ENCODE peak calls at places on chromosomes 11 and 22, in five cellular contexts. One of them, this sample, is unnamed.

GRCh38 chr22:31122532-31123291 is at the start of gene INPP5J:
- DNase-seq in esophagus squamous epithelium: no peak
- DNase-seq in ascending aorta: no peak
- DNase-seq in activated CD4-positive, alpha-beta T cell treated with anti-CD3 and anti-CD28 coated beads, Interleukin-2, amount 50 U/mL, for 1 hour: no peak
- DNase-seq in thoracic aorta: no peak
- DNase-seq in this sample: no peak

GRCh38 chr11:60777572-60777971 is 7.6 kb upstream of the MS4A10 start:
- DNase-seq in esophagus squamous epithelium: no peak
- DNase-seq in ascending aorta: no peak
- DNase-seq in activated CD4-positive, alpha-beta T cell treated with anti-CD3 and anti-CD28 coated beads, Interleukin-2, amount 50 U/mL, for 1 hour: no peak
- DNase-seq in thoracic aorta: no peak
- DNase-seq in this sample: no peak

GRCh38 chr11:22466809-22467208 is 128.6 kb downstream of the SLC17A6 start:
- DNase-seq in esophagus squamous epithelium: no peak
- DNase-seq in ascending aorta: no peak
- DNase-seq in activated CD4-positive, alpha-beta T cell treated with anti-CD3 and anti-CD28 coated beads, Interleukin-2, amount 50 U/mL, for 1 hour: no peak
- DNase-seq in thoracic aorta: no peak
- DNase-seq in this sample: no peak

GRCh38 chr11:9716275-9717039 is 52.6 kb downstream of the SWAP70 start:
- DNase-seq in esophagus squamous epithelium: no peak
- DNase-seq in ascending aorta: no peak
- DNase-seq in activated CD4-positive, alpha-beta T cell treated with anti-CD3 and anti-CD28 coated beads, Interleukin-2, amount 50 U/mL, for 1 hour: no peak
- DNase-seq in thoracic aorta: no peak
- DNase-seq in this sample: no peak

GRCh38 chr11:75380716-75381420 is 18.4 kb upstream of the RPS3 start:
- DNase-seq in esophagus squamous epithelium: no peak
- DNase-seq in ascending aorta: no peak
- DNase-seq in activated CD4-positive, alpha-beta T cell treated with anti-CD3 and anti-CD28 coated beads, Interleukin-2, amount 50 U/mL, for 1 hour: no peak
- DNase-seq in thoracic aorta: no peak
- DNase-seq in this sample: no peak

GRCh38 chr11:78386551-78386950 is 31.1 kb downstream of the GAB2 start:
- DNase-seq in esophagus squamous epithelium: no peak
- DNase-seq in ascending aorta: no peak
- DNase-seq in activated CD4-positive, alpha-beta T cell treated with anti-CD3 and anti-CD28 coated beads, Interleukin-2, amount 50 U/mL, for 1 hour: no peak
- DNase-seq in thoracic aorta: no peak
- DNase-seq in this sample: no peak

GRCh38 chr22:48391171-48391711 is 1436.4 kb downstream of the BRD1 start:
- DNase-seq in esophagus squamous epithelium: no peak
- DNase-seq in ascending aorta: no peak
- DNase-seq in activated CD4-positive, alpha-beta T cell treated with anti-CD3 and anti-CD28 coated beads, Interleukin-2, amount 50 U/mL, for 1 hour: no peak
- DNase-seq in thoracic aorta: no peak
- DNase-seq in this sample: no peak

GRCh38 chr11:118819687-118820086 is 28.7 kb upstream of the DDX6 start:
- DNase-seq in esophagus squamous epithelium: no peak
- DNase-seq in ascending aorta: no peak
- DNase-seq in activated CD4-positive, alpha-beta T cell treated with anti-CD3 and anti-CD28 coated beads, Interleukin-2, amount 50 U/mL, for 1 hour: no peak
- DNase-seq in thoracic aorta: no peak
- DNase-seq in this sample: no peak

GRCh38 chr11:62005231-62005661 is 37.8 kb upstream of the FTH1 start:
- DNase-seq in esophagus squamous epithelium: no peak
- DNase-seq in ascending aorta: no peak
- DNase-seq in activated CD4-positive, alpha-beta T cell treated with anti-CD3 and anti-CD28 coated beads, Interleukin-2, amount 50 U/mL, for 1 hour: no peak
- DNase-seq in thoracic aorta: no peak
- DNase-seq in this sample: no peak

GRCh38 chr11:122852071-122852831 is 14.0 kb downstream of the CRTAM start:
- DNase-seq in esophagus squamous epithelium: no peak
- DNase-seq in ascending aorta: no peak
- DNase-seq in activated CD4-positive, alpha-beta T cell treated with anti-CD3 and anti-CD28 coated beads, Interleukin-2, amount 50 U/mL, for 1 hour: peak; percentile 13
- DNase-seq in thoracic aorta: no peak
- DNase-seq in this sample: peak; percentile 22

GRCh38 chr11:44536779-44537516 is 28.5 kb upstream of the CD82 start:
- DNase-seq in esophagus squamous epithelium: no peak
- DNase-seq in ascending aorta: no peak
- DNase-seq in activated CD4-positive, alpha-beta T cell treated with anti-CD3 and anti-CD28 coated beads, Interleukin-2, amount 50 U/mL, for 1 hour: no peak
- DNase-seq in thoracic aorta: no peak
- DNase-seq in this sample: no peak

GRCh38 chr11:2762451-2762850 is 62.7 kb upstream of the KCNQ1OT1 start:
- DNase-seq in esophagus squamous epithelium: no peak
- DNase-seq in ascending aorta: peak; percentile 6
- DNase-seq in activated CD4-positive, alpha-beta T cell treated with anti-CD3 and anti-CD28 coated beads, Interleukin-2, amount 50 U/mL, for 1 hour: no peak
- DNase-seq in thoracic aorta: no peak
- DNase-seq in this sample: no peak

GRCh38 chr22:22346401-22347107 is 102.0 kb downstream of the VPREB1 start:
- DNase-seq in esophagus squamous epithelium: no peak
- DNase-seq in ascending aorta: no peak
- DNase-seq in activated CD4-positive, alpha-beta T cell treated with anti-CD3 and anti-CD28 coated beads, Interleukin-2, amount 50 U/mL, for 1 hour: no peak
- DNase-seq in thoracic aorta: no peak
- DNase-seq in this sample: no peak

GRCh38 chr22:35688913-35689675 is 28.6 kb upstream of the APOL5 start:
- DNase-seq in esophagus squamous epithelium: no peak
- DNase-seq in ascending aorta: no peak
- DNase-seq in activated CD4-positive, alpha-beta T cell treated with anti-CD3 and anti-CD28 coated beads, Interleukin-2, amount 50 U/mL, for 1 hour: no peak
- DNase-seq in thoracic aorta: no peak
- DNase-seq in this sample: no peak

GRCh38 chr22:50528682-50529415 is 963 bp downstream of the TYMP start:
- DNase-seq in esophagus squamous epithelium: no peak
- DNase-seq in ascending aorta: no peak
- DNase-seq in activated CD4-positive, alpha-beta T cell treated with anti-CD3 and anti-CD28 coated beads, Interleukin-2, amount 50 U/mL, for 1 hour: no peak
- DNase-seq in thoracic aorta: no peak
- DNase-seq in this sample: no peak

GRCh38 chr22:24768537-24769374 is 5.8 kb downstream of the PIWIL3 start:
- DNase-seq in esophagus squamous epithelium: no peak
- DNase-seq in ascending aorta: no peak
- DNase-seq in activated CD4-positive, alpha-beta T cell treated with anti-CD3 and anti-CD28 coated beads, Interleukin-2, amount 50 U/mL, for 1 hour: peak; percentile 42
- DNase-seq in thoracic aorta: peak; percentile 30
- DNase-seq in this sample: peak; percentile 37

GRCh38 chr11:73140213-73141030 is 1.7 kb downstream of the FCHSD2 start:
- DNase-seq in esophagus squamous epithelium: no peak
- DNase-seq in ascending aorta: no peak
- DNase-seq in activated CD4-positive, alpha-beta T cell treated with anti-CD3 and anti-CD28 coated beads, Interleukin-2, amount 50 U/mL, for 1 hour: no peak
- DNase-seq in thoracic aorta: no peak
- DNase-seq in this sample: peak; percentile 7

GRCh38 chr22:50505776-50506610 is 1.5 kb downstream of the LMF2 start:
- DNase-seq in esophagus squamous epithelium: no peak
- DNase-seq in ascending aorta: no peak
- DNase-seq in activated CD4-positive, alpha-beta T cell treated with anti-CD3 and anti-CD28 coated beads, Interleukin-2, amount 50 U/mL, for 1 hour: no peak
- DNase-seq in thoracic aorta: no peak
- DNase-seq in this sample: no peak

GRCh38 chr11:68560216-68560615 is 99.7 kb downstream of the PPP6R3 start:
- DNase-seq in esophagus squamous epithelium: no peak
- DNase-seq in ascending aorta: no peak
- DNase-seq in activated CD4-positive, alpha-beta T cell treated with anti-CD3 and anti-CD28 coated beads, Interleukin-2, amount 50 U/mL, for 1 hour: no peak
- DNase-seq in thoracic aorta: no peak
- DNase-seq in this sample: no peak

This sample was measured in stimulated activated CD4-positive, alpha-beta T cell treated with anti-CD3 and anti-CD28 coated beads, Interleukin-12 subunit alpha, Interleukin-12 subunit beta, amount 100 ng/mL, for 4 hours.